ENCODE peak calls at places on chromosome 4, in nine cellular contexts. O is HCT116, H is A549, B is A673, P is Peyer's patch, C is MCF 10A, T is upper lobe of right lung, W is mucosa of descending colon, X is RWPE1. J is an unnamed sample.

GRCh38 chr4:183541081-183542045 is 36.5 kb downstream of the ING2 start:
- DNase-seq in H (no peak), C (no peak), B (no peak), W (no peak), X (no peak), P (no peak), T (no peak), O (no peak), J (no peak)

GRCh38 chr4:3415471-3416141 is 26.2 kb upstream of the HGFAC start:
- DNase-seq in H (no peak), W (no peak), B (no peak), X (no peak), C (no peak), P (peak), T (peak), O (no peak), J (peak)

GRCh38 chr4:152657657-152658056 is 22.1 kb downstream of the TMEM154 start:
- DNase-seq in C (no peak), X (no peak), B (no peak), H (no peak), O (no peak), P (no peak), W (no peak), T (no peak), J (no peak)

GRCh38 chr4:151407466-151408379 is 1.3 kb upstream of the FHIP1A start:
- DNase-seq in T (peak), H (no peak), W (peak), P (peak), O (no peak), X (no peak), C (no peak), B (no peak), J (peak)

GRCh38 chr4:107069049-107069448 is 32.9 kb upstream of the DKK2 start:
- DNase-seq in O (no peak), T (no peak), C (peak), W (no peak), X (no peak), B (peak), H (no peak), P (no peak), J (no peak)

GRCh38 chr4:41442818-41443217 is 95.1 kb upstream of the LIMCH1 start:
- DNase-seq in B (no peak), X (no peak), P (no peak), W (no peak), C (no peak), T (no peak), O (no peak), H (no peak), J (no peak)

GRCh38 chr4:184384056-184384809 is 90.1 kb downstream of the IRF2 start:
- DNase-seq in C (peak), X (peak), P (no peak), T (no peak), H (no peak), B (peak), O (no peak), W (peak), J (no peak)

GRCh38 chr4:1864076-1865008 is 6.9 kb upstream of the NSD2 start:
- DNase-seq in O (no peak), C (no peak), W (no peak), T (no peak), H (no peak), B (no peak), P (no peak), X (no peak), J (no peak)

GRCh38 chr4:76579596-76580375 is 144.8 kb downstream of the SHROOM3 start:
- DNase-seq in P (peak), H (no peak), B (no peak), O (no peak), T (no peak), X (no peak), C (no peak), W (no peak), J (no peak)

GRCh38 chr4:11426716-11427115 is 2.0 kb downstream of the HS3ST1 start:
- DNase-seq in O (no peak), P (no peak), X (no peak), T (no peak), W (no peak), H (no peak), B (no peak), C (no peak), J (no peak)

GRCh38 chr4:141432000-141432712 is 204.2 kb upstream of the IL15 start:
- DNase-seq in W (no peak), B (no peak), T (no peak), O (no peak), X (no peak), H (no peak), P (no peak), C (peak), J (no peak)

GRCh38 chr4:77349796-77350195 is 192.8 kb downstream of the CCNG2 start:
- DNase-seq in W (no peak), C (peak), X (peak), T (no peak), O (no peak), H (no peak), B (no peak), P (no peak), J (no peak)

GRCh38 chr4:151527699-151528098 is 118.7 kb downstream of the FHIP1A start:
- DNase-seq in B (no peak), H (no peak), X (no peak), C (no peak), T (no peak), P (no peak), W (no peak), O (no peak), J (no peak)

GRCh38 chr4:140755811-140756291 is 334 bp downstream of the TBC1D9 start:
- DNase-seq in T (peak), P (peak), B (peak), C (peak), H (peak), O (no peak), W (peak), X (peak), J (peak)

GRCh38 chr4:146257511-146257910 is 43.2 kb downstream of the REELD1 start:
- DNase-seq in H (no peak), B (no peak), T (no peak), P (no peak), X (no peak), O (no peak), C (no peak), W (no peak), J (no peak)

GRCh38 chr4:113125418-113125817 is 76.0 kb downstream of the ANK2 start:
- DNase-seq in H (no peak), B (no peak), X (no peak), O (no peak), P (no peak), W (no peak), C (no peak), T (no peak), J (no peak)

GRCh38 chr4:38663021-38663800 is 788 bp upstream of the KLF3 start:
- DNase-seq in P (no peak), X (no peak), H (peak), C (no peak), T (no peak), B (no peak), W (no peak), O (no peak), J (no peak)

GRCh38 chr4:28557755-28558154 is 1697.1 kb downstream of the STIM2 start:
- DNase-seq in O (no peak), B (no peak), T (no peak), P (no peak), H (no peak), X (no peak), C (no peak), W (no peak), J (no peak)

GRCh38 chr4:183399166-183399565 is 45.3 kb upstream of the CDKN2AIP start:
- DNase-seq in P (no peak), B (no peak), T (no peak), X (no peak), W (no peak), C (no peak), H (no peak), O (no peak), J (no peak)

GRCh38 chr4:182113774-182114173 is 129.4 kb upstream of the TENM3 start:
- DNase-seq in W (no peak), H (no peak), B (no peak), O (no peak), X (no peak), T (no peak), C (no peak), P (no peak), J (no peak)

GRCh38 chr4:136121431-136121830 is 1410.9 kb downstream of the PCDH18 start:
- DNase-seq in X (peak), P (no peak), C (peak), B (no peak), H (no peak), T (no peak), O (no peak), W (no peak), J (no peak)

GRCh38 chr4:112145820-112146813 is 863 bp downstream of the FAM241A start:
- DNase-seq in B (peak), T (peak), O (no peak), W (peak), P (peak), C (peak), H (peak), X (peak), J (peak)

GRCh38 chr4:129350800-129351199 is 254.8 kb downstream of the C4orf33 start:
- DNase-seq in B (no peak), X (peak), T (no peak), C (no peak), O (no peak), P (no peak), W (no peak), H (no peak), J (no peak)

GRCh38 chr4:3308691-3309090 is 15.9 kb downstream of the RGS12 start:
- DNase-seq in H (no peak), B (no peak), P (peak), O (no peak), W (no peak), C (no peak), X (no peak), T (peak), J (peak)

GRCh38 chr4:16597829-16598228 is 300.6 kb downstream of the LDB2 start:
- DNase-seq in O (no peak), P (no peak), H (no peak), T (no peak), C (no peak), X (no peak), W (no peak), B (peak), J (no peak)

GRCh38 chr4:123106741-123107140 is 184.3 kb upstream of the NUDT6 start:
- DNase-seq in H (no peak), O (no peak), T (no peak), W (no peak), C (no peak), P (peak), B (no peak), X (no peak), J (peak)

GRCh38 chr4:6052679-6053078 is 34.4 kb upstream of the C4orf50 start:
- DNase-seq in H (no peak), T (no peak), P (no peak), W (no peak), B (no peak), C (no peak), X (no peak), O (no peak), J (no peak)

GRCh38 chr4:151443777-151444176 is 34.8 kb downstream of the FHIP1A start:
- DNase-seq in O (no peak), P (no peak), H (no peak), B (no peak), X (no peak), C (no peak), W (no peak), T (no peak), J (no peak)

GRCh38 chr4:79081973-79082372 is 142.7 kb upstream of the PAQR3 start:
- DNase-seq in T (no peak), P (no peak), O (no peak), W (no peak), H (no peak), X (no peak), C (no peak), B (no peak), J (no peak)

GRCh38 chr4:121096629-121097028 is 24.3 kb upstream of the NDNF start:
- DNase-seq in P (no peak), W (no peak), T (no peak), H (no peak), O (peak), X (peak), B (peak), C (peak), J (no peak)

GRCh38 chr4:7761720-7762119 is 177.9 kb downstream of the AFAP1 start:
- DNase-seq in W (peak), T (peak), H (peak), B (peak), O (peak), C (peak), X (peak), P (peak), J (peak)

DNA sequence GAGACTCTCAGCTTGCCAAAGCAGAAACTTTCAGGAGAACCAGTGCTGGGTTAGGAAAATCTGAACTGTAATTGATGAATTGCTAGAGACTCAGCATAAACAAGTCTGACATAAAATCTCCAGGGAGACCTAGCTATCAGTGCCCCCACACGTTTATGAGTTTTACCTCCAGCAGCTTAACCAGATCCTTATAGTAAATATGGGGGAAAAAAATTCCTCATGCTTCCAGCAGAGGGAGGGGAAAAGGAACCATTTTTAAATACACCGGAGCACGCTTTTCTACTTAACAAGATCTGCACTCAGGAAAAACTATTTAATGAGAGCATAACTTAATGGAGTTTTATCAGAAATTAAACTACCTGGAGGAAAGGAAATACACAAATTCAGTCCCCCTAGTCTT is 1040.7 kb upstream of the INTU start:
- DNase-seq in W (no peak), O (no peak), B (peak), P (no peak), C (no peak), T (no peak), X (no peak), H (no peak), J (no peak)
- TF ChIP-seq CTCF in W (no peak), O (peak), B (peak), P (no peak), C (no peak), T (peak), X (peak), H (no peak), J (no peak)

GRCh38 chr4:46274717-46275116 is 115.2 kb downstream of the GABRA2 start:
- DNase-seq in C (peak), O (no peak), X (no peak), B (peak), T (no peak), P (no peak), H (no peak), W (no peak), J (no peak)
- TF ChIP-seq CTCF in C (peak), O (no peak), X (no peak), B (peak), T (no peak), P (no peak), H (no peak), W (no peak), J (peak)

DNA sequence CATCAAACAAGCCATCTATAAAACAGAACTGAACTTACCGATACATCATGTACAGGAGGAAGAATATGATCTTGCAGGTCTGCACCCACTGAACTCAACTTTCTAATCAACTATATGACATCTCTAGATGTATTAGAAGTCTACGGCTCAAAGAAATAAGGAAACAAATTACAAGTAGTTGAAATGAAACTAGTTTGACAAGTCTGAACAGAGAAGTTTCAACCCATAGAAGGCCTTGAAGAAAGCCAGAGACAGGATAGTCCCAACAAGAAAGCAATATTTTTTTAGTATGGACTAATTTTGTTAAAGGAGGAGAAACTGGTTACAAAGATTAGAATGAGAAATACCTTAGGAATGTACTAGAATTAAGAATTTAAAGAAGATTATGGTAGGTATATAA is at the start of gene TMPRSS11A:
- DNase-seq in O (no peak), H (no peak), X (no peak), T (no peak), C (no peak), W (no peak), B (no peak), P (no peak), J (no peak)
- TF ChIP-seq CTCF in O (no peak), H (no peak), X (no peak), T (no peak), C (no peak), W (no peak), B (no peak), P (no peak), J (no peak)

GRCh38 chr4:45692131-45692530 is 431.7 kb downstream of the GABRG1 start:
- DNase-seq in O (no peak), W (no peak), B (no peak), T (no peak), P (no peak), X (no peak), C (no peak), H (no peak), J (no peak)
- TF ChIP-seq CTCF in O (no peak), W (no peak), B (no peak), T (no peak), P (no peak), X (no peak), C (no peak), H (no peak), J (no peak)

GRCh38 chr4:75285837-75286236 is 228.4 kb downstream of the RCHY1 start:
- DNase-seq in W (no peak), P (no peak), B (no peak), X (no peak), H (no peak), O (no peak), T (no peak), C (no peak), J (no peak)
- TF ChIP-seq CTCF in W (no peak), P (no peak), B (no peak), X (no peak), H (no peak), O (no peak), T (no peak), C (no peak), J (no peak)

GRCh38 chr4:4519296-4519898 is 22.5 kb downstream of the STX18 start:
- DNase-seq in C (peak), T (no peak), H (peak), P (no peak), W (no peak), O (peak), X (peak), B (peak), J (no peak)
- TF ChIP-seq CTCF in C (peak), T (peak), H (peak), P (peak), W (no peak), O (peak), X (peak), B (peak), J (peak)

GRCh38 chr4:22434895-22435294 is 81.0 kb downstream of the ADGRA3 start:
- DNase-seq in C (peak), B (peak), W (no peak), X (peak), H (no peak), P (no peak), T (no peak), O (peak), J (no peak)
- TF ChIP-seq CTCF in C (peak), B (peak), W (no peak), X (no peak), H (peak), P (peak), T (no peak), O (peak), J (no peak)

DNA sequence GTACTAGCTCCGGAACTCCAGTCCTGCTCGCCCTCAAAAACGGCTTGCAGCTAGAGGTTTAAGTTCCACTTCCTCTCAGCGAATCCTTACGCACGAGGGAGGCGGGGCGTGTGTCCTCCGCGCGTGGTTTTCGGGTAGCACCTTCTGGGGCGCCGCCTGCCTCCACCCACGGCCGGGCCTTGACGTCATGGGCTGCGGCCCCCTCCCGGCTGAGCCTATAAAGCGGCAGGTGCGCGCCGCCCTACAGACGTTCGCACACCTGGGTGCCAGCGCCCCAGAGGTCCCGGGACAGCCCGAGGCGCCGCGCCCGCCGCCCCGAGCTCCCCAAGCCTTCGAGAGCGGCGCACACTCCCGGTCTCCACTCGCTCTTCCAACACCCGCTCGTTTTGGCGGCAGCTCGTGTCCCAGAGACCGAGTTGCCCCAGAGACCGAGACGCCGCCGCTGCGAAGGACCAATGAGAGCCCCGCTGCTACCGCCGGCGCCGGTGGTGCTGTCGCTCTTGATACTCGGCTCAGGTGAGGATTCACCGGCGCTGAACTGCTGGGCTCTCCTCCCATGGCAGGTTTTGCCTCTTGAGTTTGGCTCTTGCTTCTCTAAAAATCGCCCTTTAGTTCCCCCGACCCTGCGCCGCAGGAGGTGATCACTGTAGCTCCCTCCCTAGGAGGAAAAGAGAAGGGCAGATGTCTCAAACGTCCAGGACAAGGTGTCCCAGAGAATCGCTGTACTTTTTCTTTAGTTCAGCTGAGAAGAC is at the start of gene AREG:
- DNase-seq in T (peak), O (peak), W (peak), C (peak), H (peak), P (peak), X (peak), B (peak), J (peak)
- TF ChIP-seq CTCF in T (peak), O (peak), W (peak), C (peak), H (peak), P (peak), X (peak), B (peak), J (peak)

GRCh38 chr4:84472154-84472553 is 26.9 kb downstream of the NKX6-1 start:
- DNase-seq in T (no peak), C (no peak), X (no peak), W (no peak), O (no peak), H (no peak), P (no peak), B (no peak), J (no peak)

GRCh38 chr4:84467601-84468000 is 31.5 kb downstream of the NKX6-1 start:
- DNase-seq in T (no peak), B (no peak), X (no peak), O (no peak), P (no peak), C (no peak), H (no peak), W (no peak), J (no peak)

GRCh38 chr4:84474107-84474506 is 25.0 kb downstream of the NKX6-1 start:
- DNase-seq in W (no peak), P (no peak), B (no peak), X (no peak), O (no peak), C (no peak), T (no peak), H (no peak), J (no peak)

DNA sequence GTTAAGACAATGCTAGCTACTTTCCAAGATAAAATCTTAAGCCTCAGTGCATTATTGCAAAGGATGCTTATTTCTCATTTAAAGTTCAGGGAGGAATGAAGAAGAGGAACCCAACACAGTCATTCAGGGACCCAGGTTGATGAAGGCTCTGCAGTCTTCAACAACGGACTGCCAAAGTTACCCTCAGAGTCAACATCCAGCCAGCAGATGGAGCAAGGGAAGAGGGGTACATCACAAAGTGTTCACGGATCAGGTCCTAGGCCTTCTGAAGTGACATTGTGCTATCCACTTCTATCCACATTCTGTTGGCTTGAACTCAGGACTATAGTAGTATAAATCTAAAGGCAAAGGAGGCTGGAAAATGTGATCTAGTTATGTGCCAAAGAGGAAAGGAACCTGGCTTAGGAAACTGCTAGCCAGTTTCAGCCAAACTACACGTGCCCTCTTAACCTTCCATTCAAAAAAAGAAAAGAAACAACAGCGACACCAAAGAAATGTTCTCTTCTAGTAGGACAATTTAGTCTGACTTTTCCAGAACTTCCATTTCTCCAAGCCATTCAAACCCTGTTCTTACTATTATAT is 28.8 kb downstream of the NKX6-1 start:
- DNase-seq in B (peak), H (no peak), T (no peak), O (no peak), W (no peak), X (no peak), P (no peak), C (peak), J (no peak)
- TF ChIP-seq CTCF in B (peak), H (no peak), T (no peak), O (peak), W (no peak), X (no peak), P (no peak), C (peak), J (no peak)